ENCODE peak calls at places on chromosomes 11 and 22, in seven cellular contexts. One of them, this sample, is unnamed.

GRCh38 chr22:25643232-25644000 is 78.9 kb downstream of the GRK3 start:
- DNase-seq in Caco-2: no peak
- DNase-seq in cerebellar cortex: no peak
- DNase-seq in KG1: no peak
- DNase-seq in stromal cell of bone marrow: no peak
- DNase-seq in WTC11: no peak
- DNase-seq in DMS79 treated with DMSO at 0.1 percent for 48 hours: no peak
- DNase-seq in this sample: no peak

GRCh38 chr11:19892876-19893275 is 180.2 kb downstream of the NAV2 start:
- DNase-seq in DMS79 treated with DMSO at 0.1 percent for 48 hours: no peak
- DNase-seq in WTC11: no peak
- DNase-seq in Caco-2: no peak
- DNase-seq in cerebellar cortex: no peak
- DNase-seq in stromal cell of bone marrow: no peak
- DNase-seq in KG1: no peak
- DNase-seq in this sample: no peak

GRCh38 chr11:68441466-68442230 is 18.9 kb upstream of the PPP6R3 start:
- DNase-seq in KG1: no peak
- DNase-seq in Caco-2: no peak
- DNase-seq in WTC11: no peak
- DNase-seq in DMS79 treated with DMSO at 0.1 percent for 48 hours: peak
- DNase-seq in stromal cell of bone marrow: peak
- DNase-seq in cerebellar cortex: no peak
- DNase-seq in this sample: no peak

GRCh38 chr11:27694992-27695391 is 5.3 kb downstream of the BDNF start:
- DNase-seq in DMS79 treated with DMSO at 0.1 percent for 48 hours: peak
- DNase-seq in Caco-2: no peak
- DNase-seq in stromal cell of bone marrow: peak
- DNase-seq in KG1: no peak
- DNase-seq in cerebellar cortex: peak
- DNase-seq in WTC11: no peak
- DNase-seq in this sample: no peak

GRCh38 chr22:37012262-37012904 is 6.9 kb downstream of the TST start:
- DNase-seq in WTC11: no peak
- DNase-seq in Caco-2: no peak
- DNase-seq in KG1: no peak
- DNase-seq in stromal cell of bone marrow: no peak
- DNase-seq in DMS79 treated with DMSO at 0.1 percent for 48 hours: no peak
- DNase-seq in cerebellar cortex: no peak
- DNase-seq in this sample: no peak

GRCh38 chr11:19953909-19954308 is 206.4 kb downstream of the DBX1 start:
- DNase-seq in DMS79 treated with DMSO at 0.1 percent for 48 hours: peak
- DNase-seq in cerebellar cortex: peak
- DNase-seq in WTC11: no peak
- DNase-seq in stromal cell of bone marrow: peak
- DNase-seq in KG1: no peak
- DNase-seq in Caco-2: peak
- DNase-seq in this sample: peak

GRCh38 chr11:35875466-35875865 is 68.4 kb upstream of the LDLRAD3 start:
- DNase-seq in stromal cell of bone marrow: no peak
- DNase-seq in DMS79 treated with DMSO at 0.1 percent for 48 hours: no peak
- DNase-seq in cerebellar cortex: no peak
- DNase-seq in Caco-2: no peak
- DNase-seq in WTC11: no peak
- DNase-seq in KG1: no peak
- DNase-seq in this sample: no peak

GRCh38 chr11:65047581-65048422 is 6.8 kb downstream of the SAC3D1 start:
- DNase-seq in Caco-2: no peak
- DNase-seq in WTC11: peak
- DNase-seq in cerebellar cortex: no peak
- DNase-seq in DMS79 treated with DMSO at 0.1 percent for 48 hours: no peak
- DNase-seq in stromal cell of bone marrow: no peak
- DNase-seq in KG1: no peak
- DNase-seq in this sample: no peak

GRCh38 chr22:37483050-37483449 is 3.1 kb downstream of the MFNG start:
- DNase-seq in stromal cell of bone marrow: no peak
- DNase-seq in WTC11: no peak
- DNase-seq in cerebellar cortex: no peak
- DNase-seq in Caco-2: no peak
- DNase-seq in KG1: no peak
- DNase-seq in DMS79 treated with DMSO at 0.1 percent for 48 hours: no peak
- DNase-seq in this sample: no peak

GRCh38 chr11:123841189-123841588 is 35.0 kb upstream of the OR6M1 start:
- DNase-seq in cerebellar cortex: no peak
- DNase-seq in stromal cell of bone marrow: no peak
- DNase-seq in WTC11: no peak
- DNase-seq in KG1: no peak
- DNase-seq in Caco-2: no peak
- DNase-seq in DMS79 treated with DMSO at 0.1 percent for 48 hours: no peak
- DNase-seq in this sample: no peak

GRCh38 chr11:69491071-69492031 is 9.9 kb downstream of the LINC01488 start:
- DNase-seq in DMS79 treated with DMSO at 0.1 percent for 48 hours: no peak
- DNase-seq in WTC11: no peak
- DNase-seq in stromal cell of bone marrow: no peak
- DNase-seq in Caco-2: no peak
- DNase-seq in cerebellar cortex: no peak
- DNase-seq in KG1: no peak
- DNase-seq in this sample: no peak

GRCh38 chr11:93784152-93784934 is at the start of gene MED17:
- DNase-seq in Caco-2: peak
- DNase-seq in stromal cell of bone marrow: peak
- DNase-seq in DMS79 treated with DMSO at 0.1 percent for 48 hours: peak
- DNase-seq in WTC11: peak
- DNase-seq in cerebellar cortex: peak
- DNase-seq in KG1: peak
- DNase-seq in this sample: peak

GRCh38 chr11:12765428-12765827 is 91.2 kb downstream of the TEAD1 start:
- DNase-seq in cerebellar cortex: no peak
- DNase-seq in WTC11: no peak
- DNase-seq in stromal cell of bone marrow: no peak
- DNase-seq in Caco-2: no peak
- DNase-seq in KG1: no peak
- DNase-seq in DMS79 treated with DMSO at 0.1 percent for 48 hours: peak
- DNase-seq in this sample: no peak

GRCh38 chr22:43798492-43798891 is 13.6 kb downstream of the EFCAB6 start:
- DNase-seq in cerebellar cortex: no peak
- DNase-seq in WTC11: no peak
- DNase-seq in KG1: no peak
- DNase-seq in Caco-2: no peak
- DNase-seq in stromal cell of bone marrow: no peak
- DNase-seq in DMS79 treated with DMSO at 0.1 percent for 48 hours: no peak
- DNase-seq in this sample: no peak

GRCh38 chr11:104830080-104830479 is 68.2 kb downstream of the CASP12 start:
- DNase-seq in cerebellar cortex: no peak
- DNase-seq in DMS79 treated with DMSO at 0.1 percent for 48 hours: no peak
- DNase-seq in KG1: no peak
- DNase-seq in Caco-2: no peak
- DNase-seq in WTC11: no peak
- DNase-seq in stromal cell of bone marrow: peak
- DNase-seq in this sample: no peak